ENCODE peak calls at places on chromosomes 12 and 14, in six cellular contexts. One of them, this sample, is unnamed.

GRCh38 chr14:76812093-76812421 is 625 bp downstream of the ANGEL1 start:
- DNase-seq in mucosa of descending colon: no peak
- DNase-seq in AG10803: no peak
- DNase-seq in Peyer's patch: peak
- DNase-seq in hepatocyte: no peak
- DNase-seq in GM12865: peak
- DNase-seq in this sample: no peak

GRCh38 chr12:7399089-7399488 is 44.9 kb downstream of the CD163L1 start:
- DNase-seq in GM12865: no peak
- DNase-seq in mucosa of descending colon: no peak
- DNase-seq in AG10803: no peak
- DNase-seq in Peyer's patch: no peak
- DNase-seq in hepatocyte: no peak
- DNase-seq in this sample: no peak

GRCh38 chr12:1471224-1471623 is 123.2 kb downstream of the FBXL14 start:
- DNase-seq in Peyer's patch: no peak
- DNase-seq in hepatocyte: no peak
- DNase-seq in AG10803: no peak
- DNase-seq in GM12865: no peak
- DNase-seq in mucosa of descending colon: no peak
- DNase-seq in this sample: no peak

GRCh38 chr14:102442241-102443211 is 67.0 kb downstream of the ANKRD9 start:
- DNase-seq in GM12865: no peak
- DNase-seq in AG10803: no peak
- DNase-seq in hepatocyte: peak
- DNase-seq in Peyer's patch: no peak
- DNase-seq in mucosa of descending colon: peak
- DNase-seq in this sample: no peak

GRCh38 chr12:28793767-28794166 is 355.3 kb upstream of the FAR2 start:
- DNase-seq in AG10803: peak
- DNase-seq in hepatocyte: no peak
- DNase-seq in GM12865: no peak
- DNase-seq in Peyer's patch: no peak
- DNase-seq in mucosa of descending colon: no peak
- DNase-seq in this sample: no peak

GRCh38 chr12:100450726-100451125 is 22.9 kb upstream of the NR1H4 start:
- DNase-seq in hepatocyte: no peak
- DNase-seq in mucosa of descending colon: no peak
- DNase-seq in GM12865: no peak
- DNase-seq in AG10803: no peak
- DNase-seq in Peyer's patch: no peak
- DNase-seq in this sample: no peak

GRCh38 chr14:91261115-91261514 is 16.6 kb upstream of the GPR68 start:
- DNase-seq in Peyer's patch: no peak
- DNase-seq in GM12865: no peak
- DNase-seq in mucosa of descending colon: no peak
- DNase-seq in hepatocyte: no peak
- DNase-seq in AG10803: no peak
- DNase-seq in this sample: no peak

GRCh38 chr12:66947119-66947518 is 268.2 kb upstream of the GRIP1 start:
- DNase-seq in hepatocyte: no peak
- DNase-seq in AG10803: no peak
- DNase-seq in mucosa of descending colon: no peak
- DNase-seq in Peyer's patch: no peak
- DNase-seq in GM12865: no peak
- DNase-seq in this sample: no peak

GRCh38 chr12:75831413-75831812 is 200.2 kb downstream of the PHLDA1 start:
- DNase-seq in Peyer's patch: no peak
- DNase-seq in mucosa of descending colon: no peak
- DNase-seq in GM12865: no peak
- DNase-seq in AG10803: no peak
- DNase-seq in hepatocyte: no peak
- DNase-seq in this sample: peak

GRCh38 chr12:6280053-6280469 is 30.4 kb upstream of the PLEKHG6 start:
- DNase-seq in mucosa of descending colon: peak
- DNase-seq in hepatocyte: peak
- DNase-seq in AG10803: peak
- DNase-seq in GM12865: no peak
- DNase-seq in Peyer's patch: no peak
- DNase-seq in this sample: peak

GRCh38 chr12:53564276-53564675 is 57.0 kb upstream of the NPFF start:
- DNase-seq in AG10803: no peak
- DNase-seq in Peyer's patch: no peak
- DNase-seq in hepatocyte: no peak
- DNase-seq in mucosa of descending colon: no peak
- DNase-seq in GM12865: no peak
- DNase-seq in this sample: no peak

GRCh38 chr12:50110762-50111416 is 1.1 kb upstream of the COX14 start:
- DNase-seq in Peyer's patch: peak
- DNase-seq in AG10803: peak
- DNase-seq in GM12865: peak
- DNase-seq in hepatocyte: peak
- DNase-seq in mucosa of descending colon: peak
- DNase-seq in this sample: peak

GRCh38 chr12:99670635-99671034 is 23.1 kb downstream of the GARIN6 start:
- DNase-seq in hepatocyte: no peak
- DNase-seq in GM12865: no peak
- DNase-seq in Peyer's patch: no peak
- DNase-seq in AG10803: no peak
- DNase-seq in mucosa of descending colon: no peak
- DNase-seq in this sample: no peak

GRCh38 chr12:62919827-62920226 is 15.1 kb downstream of the PPM1H start:
- DNase-seq in hepatocyte: no peak
- DNase-seq in mucosa of descending colon: no peak
- DNase-seq in Peyer's patch: no peak
- DNase-seq in GM12865: no peak
- DNase-seq in AG10803: peak
- DNase-seq in this sample: peak

GRCh38 chr12:74983917-74984316 is 225.7 kb downstream of the KCNC2 start:
- DNase-seq in AG10803: no peak
- DNase-seq in GM12865: no peak
- DNase-seq in mucosa of descending colon: no peak
- DNase-seq in hepatocyte: no peak
- DNase-seq in Peyer's patch: no peak
- DNase-seq in this sample: no peak

GRCh38 chr12:119693006-119693405 is 25.1 kb downstream of the PRKAB1 start:
- DNase-seq in AG10803: peak
- DNase-seq in GM12865: no peak
- DNase-seq in Peyer's patch: no peak
- DNase-seq in hepatocyte: peak
- DNase-seq in mucosa of descending colon: peak
- DNase-seq in this sample: peak

GRCh38 chr14:36768638-36769337 is 107.1 kb downstream of the PAX9 start:
- DNase-seq in AG10803: no peak
- DNase-seq in hepatocyte: no peak
- DNase-seq in GM12865: no peak
- DNase-seq in Peyer's patch: no peak
- DNase-seq in mucosa of descending colon: no peak
- DNase-seq in this sample: no peak

GRCh38 chr14:74905595-74906142 is 17.4 kb downstream of the RPS6KL1 start:
- DNase-seq in mucosa of descending colon: peak
- DNase-seq in hepatocyte: peak
- DNase-seq in AG10803: peak
- DNase-seq in GM12865: peak
- DNase-seq in Peyer's patch: peak
- DNase-seq in this sample: peak

GRCh38 chr14:31964979-31965734 is 111.9 kb upstream of the ARHGAP5 start:
- DNase-seq in mucosa of descending colon: no peak
- DNase-seq in Peyer's patch: no peak
- DNase-seq in GM12865: no peak
- DNase-seq in AG10803: no peak
- DNase-seq in hepatocyte: no peak
- DNase-seq in this sample: no peak

GRCh38 chr14:56412453-56413434 is 166.9 kb upstream of the TMEM260 start:
- DNase-seq in GM12865: no peak
- DNase-seq in hepatocyte: no peak
- DNase-seq in Peyer's patch: no peak
- DNase-seq in AG10803: no peak
- DNase-seq in mucosa of descending colon: no peak
- DNase-seq in this sample: peak

GRCh38 chr14:32609388-32609787 is 280.3 kb downstream of the AKAP6 start:
- DNase-seq in mucosa of descending colon: no peak
- DNase-seq in GM12865: no peak
- DNase-seq in hepatocyte: no peak
- DNase-seq in AG10803: no peak
- DNase-seq in Peyer's patch: no peak
- DNase-seq in this sample: no peak

GRCh38 chr12:119859241-119859640 is 17.9 kb downstream of the CIT start:
- DNase-seq in mucosa of descending colon: no peak
- DNase-seq in Peyer's patch: no peak
- DNase-seq in hepatocyte: no peak
- DNase-seq in AG10803: no peak
- DNase-seq in GM12865: no peak
- DNase-seq in this sample: no peak

GRCh38 chr12:118035194-118036041 is 18.9 kb downstream of the RFC5 start:
- DNase-seq in GM12865: peak
- DNase-seq in Peyer's patch: no peak
- DNase-seq in hepatocyte: no peak
- DNase-seq in AG10803: peak
- DNase-seq in mucosa of descending colon: no peak
- DNase-seq in this sample: no peak

GRCh38 chr12:125149160-125150108 is 84.2 kb downstream of the AACS start:
- DNase-seq in GM12865: peak
- DNase-seq in Peyer's patch: peak
- DNase-seq in AG10803: no peak
- DNase-seq in hepatocyte: no peak
- DNase-seq in mucosa of descending colon: no peak
- DNase-seq in this sample: no peak

GRCh38 chr12:83827860-83828259 is 1084.7 kb downstream of the SLC6A15 start:
- DNase-seq in AG10803: no peak
- DNase-seq in GM12865: no peak
- DNase-seq in mucosa of descending colon: no peak
- DNase-seq in Peyer's patch: no peak
- DNase-seq in hepatocyte: peak
- DNase-seq in this sample: peak

GRCh38 chr14:63438065-63438757 is 105.0 kb downstream of the PPP2R5E start:
- DNase-seq in hepatocyte: peak
- DNase-seq in AG10803: peak
- DNase-seq in Peyer's patch: no peak
- DNase-seq in mucosa of descending colon: peak
- DNase-seq in GM12865: peak
- DNase-seq in this sample: peak

GRCh38 chr12:53046655-53047220 is 3.1 kb upstream of the TNS2 start:
- DNase-seq in Peyer's patch: peak
- DNase-seq in AG10803: peak
- DNase-seq in hepatocyte: no peak
- DNase-seq in GM12865: peak
- DNase-seq in mucosa of descending colon: peak
- DNase-seq in this sample: peak

GRCh38 chr14:89283327-89284060 is 133.5 kb downstream of the FOXN3 start:
- DNase-seq in Peyer's patch: no peak
- DNase-seq in GM12865: peak
- DNase-seq in mucosa of descending colon: no peak
- DNase-seq in hepatocyte: no peak
- DNase-seq in AG10803: no peak
- DNase-seq in this sample: no peak

DNA sequence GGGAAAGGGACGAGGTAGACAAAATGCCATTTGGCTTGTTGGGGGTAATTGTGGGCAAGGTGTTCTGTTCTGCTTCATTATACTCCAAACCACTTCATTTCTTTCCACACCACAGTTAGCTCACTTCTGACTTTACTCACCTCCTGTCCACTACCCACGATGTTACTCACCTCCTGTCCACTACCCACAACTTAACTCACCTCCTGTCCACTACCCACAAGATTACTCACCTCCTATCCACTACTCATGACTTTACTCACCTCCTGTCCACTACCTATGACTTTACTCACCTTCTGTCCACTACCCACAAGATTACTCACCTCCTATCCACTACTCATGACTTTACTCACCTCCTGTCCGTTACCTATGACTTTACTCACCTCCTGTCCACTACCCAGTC is 10.1 kb upstream of the TWF1 start:
- DNase-seq in hepatocyte: no peak
- DNase-seq in Peyer's patch: no peak
- DNase-seq in AG10803: no peak
- DNase-seq in mucosa of descending colon: no peak
- DNase-seq in GM12865: no peak
- DNase-seq in this sample: no peak
- TF ChIP-seq CTCF in hepatocyte: no peak
- TF ChIP-seq CTCF in Peyer's patch: no peak
- TF ChIP-seq CTCF in AG10803: no peak
- TF ChIP-seq CTCF in mucosa of descending colon: no peak
- TF ChIP-seq CTCF in GM12865: no peak
- TF ChIP-seq CTCF in this sample: no peak

GRCh38 chr12:132329739-132330548 is 555 bp upstream of the GALNT9 start:
- DNase-seq in hepatocyte: no peak
- DNase-seq in AG10803: no peak
- DNase-seq in Peyer's patch: no peak
- DNase-seq in mucosa of descending colon: no peak
- DNase-seq in GM12865: no peak
- DNase-seq in this sample: no peak
- H3K4me3 ChIP-seq in hepatocyte: no peak
- H3K4me3 ChIP-seq in AG10803: no peak
- H3K4me3 ChIP-seq in Peyer's patch: no peak
- H3K4me3 ChIP-seq in mucosa of descending colon: no peak
- H3K4me3 ChIP-seq in GM12865: no peak
- H3K4me3 ChIP-seq in this sample: no peak

GRCh38 chr14:78196323-78196722 is 26.1 kb downstream of the NRXN3 start:
- DNase-seq in Peyer's patch: no peak
- DNase-seq in hepatocyte: no peak
- DNase-seq in GM12865: no peak
- DNase-seq in mucosa of descending colon: no peak
- DNase-seq in AG10803: no peak
- DNase-seq in this sample: no peak
- TF ChIP-seq CTCF in Peyer's patch: no peak
- TF ChIP-seq CTCF in hepatocyte: no peak
- TF ChIP-seq CTCF in GM12865: no peak
- TF ChIP-seq CTCF in mucosa of descending colon: no peak
- TF ChIP-seq CTCF in AG10803: no peak
- TF ChIP-seq CTCF in this sample: no peak

GRCh38 chr12:94151577-94151976 is 3.2 kb downstream of the PLXNC1 start:
- DNase-seq in Peyer's patch: no peak
- DNase-seq in mucosa of descending colon: peak
- DNase-seq in GM12865: no peak
- DNase-seq in hepatocyte: peak
- DNase-seq in AG10803: no peak
- DNase-seq in this sample: no peak
- H3K4me3 ChIP-seq in Peyer's patch: no peak
- H3K4me3 ChIP-seq in mucosa of descending colon: no peak
- H3K4me3 ChIP-seq in GM12865: no peak
- H3K4me3 ChIP-seq in hepatocyte: no peak
- H3K4me3 ChIP-seq in AG10803: no peak
- H3K4me3 ChIP-seq in this sample: no peak

GRCh38 chr12:105759172-105759571 is 379.6 kb downstream of the NUAK1 start:
- DNase-seq in mucosa of descending colon: no peak
- DNase-seq in AG10803: no peak
- DNase-seq in GM12865: no peak
- DNase-seq in Peyer's patch: no peak
- DNase-seq in hepatocyte: no peak
- DNase-seq in this sample: no peak
- TF ChIP-seq CTCF in mucosa of descending colon: no peak
- TF ChIP-seq CTCF in AG10803: no peak
- TF ChIP-seq CTCF in GM12865: no peak
- TF ChIP-seq CTCF in Peyer's patch: no peak
- TF ChIP-seq CTCF in hepatocyte: no peak
- TF ChIP-seq CTCF in this sample: no peak

DNA sequence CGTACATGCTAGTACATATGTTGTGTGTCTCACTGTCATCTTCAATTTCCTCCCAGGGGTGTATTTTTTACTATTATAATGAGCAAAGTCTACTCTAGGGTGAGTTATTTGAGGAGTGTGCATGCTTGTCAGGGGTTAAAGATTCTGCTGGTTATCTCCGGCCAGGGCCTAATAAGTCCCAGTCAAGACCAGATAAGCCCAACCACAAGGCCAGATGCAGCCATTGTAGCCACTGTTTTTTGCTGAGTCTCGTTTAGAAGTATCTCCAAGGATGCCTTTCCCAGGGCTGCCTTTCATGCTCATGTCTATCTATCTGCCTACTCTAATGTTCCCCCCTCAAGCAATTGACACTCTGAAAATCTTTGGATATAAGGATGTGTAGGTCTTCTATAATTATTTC is 300.5 kb downstream of the IPO8 start:
- DNase-seq in hepatocyte: no peak
- DNase-seq in mucosa of descending colon: no peak
- DNase-seq in Peyer's patch: no peak
- DNase-seq in AG10803: no peak
- DNase-seq in GM12865: no peak
- DNase-seq in this sample: no peak
- H3K4me3 ChIP-seq in hepatocyte: no peak
- H3K4me3 ChIP-seq in mucosa of descending colon: no peak
- H3K4me3 ChIP-seq in Peyer's patch: no peak
- H3K4me3 ChIP-seq in AG10803: no peak
- H3K4me3 ChIP-seq in GM12865: no peak
- H3K4me3 ChIP-seq in this sample: no peak

This sample was measured in fibroblast of villous mesenchyme.